ENCODE peak calls at places on chromosomes 5 and 9, in five cellular contexts. One of them, this sample, is unnamed.

GRCh38 chr9:16726718-16727451 is 143.6 kb downstream of the BNC2 start:
- DNase-seq in lower lobe of right lung: peak; percentile 79
- DNase-seq in upper lobe of right lung: peak; percentile 86
- DNase-seq in GM06990: peak; percentile 8
- DNase-seq in CD8-positive, alpha-beta memory T cell: no peak
- DNase-seq in this sample: peak; percentile 64

GRCh38 chr5:57900356-57900944 is 417.8 kb upstream of the ACTBL2 start:
- DNase-seq in lower lobe of right lung: no peak
- DNase-seq in upper lobe of right lung: no peak
- DNase-seq in GM06990: no peak
- DNase-seq in CD8-positive, alpha-beta memory T cell: no peak
- DNase-seq in this sample: no peak

GRCh38 chr5:101942321-101942882 is 353.7 kb downstream of the SLCO4C1 start:
- DNase-seq in lower lobe of right lung: no peak
- DNase-seq in upper lobe of right lung: no peak
- DNase-seq in GM06990: peak; percentile 2
- DNase-seq in CD8-positive, alpha-beta memory T cell: no peak
- DNase-seq in this sample: peak; percentile 17

GRCh38 chr5:22372376-22372775 is 480.8 kb downstream of the CDH12 start:
- DNase-seq in lower lobe of right lung: no peak
- DNase-seq in upper lobe of right lung: no peak
- DNase-seq in GM06990: no peak
- DNase-seq in CD8-positive, alpha-beta memory T cell: no peak
- DNase-seq in this sample: no peak

GRCh38 chr9:91810286-91810905 is 139.6 kb downstream of the ROR2 start:
- DNase-seq in lower lobe of right lung: no peak
- DNase-seq in upper lobe of right lung: no peak
- DNase-seq in GM06990: no peak
- DNase-seq in CD8-positive, alpha-beta memory T cell: no peak
- DNase-seq in this sample: peak; percentile 48

GRCh38 chr9:4299006-4299795 is 667 bp downstream of the GLIS3 start:
- DNase-seq in lower lobe of right lung: peak; percentile 66
- DNase-seq in upper lobe of right lung: peak; percentile 78
- DNase-seq in GM06990: peak; percentile 15
- DNase-seq in CD8-positive, alpha-beta memory T cell: peak; percentile 51
- DNase-seq in this sample: peak; percentile 8

GRCh38 chr9:38246833-38247232 is 145.7 kb upstream of the ALDH1B1 start:
- DNase-seq in lower lobe of right lung: no peak
- DNase-seq in upper lobe of right lung: no peak
- DNase-seq in GM06990: no peak
- DNase-seq in CD8-positive, alpha-beta memory T cell: no peak
- DNase-seq in this sample: no peak

GRCh38 chr5:37355161-37355560 is 15.7 kb downstream of the NUP155 start:
- DNase-seq in lower lobe of right lung: no peak
- DNase-seq in upper lobe of right lung: no peak
- DNase-seq in GM06990: no peak
- DNase-seq in CD8-positive, alpha-beta memory T cell: no peak
- DNase-seq in this sample: no peak

GRCh38 chr9:127123239-127123935 is 952 bp upstream of the ANGPTL2 start:
- DNase-seq in lower lobe of right lung: no peak
- DNase-seq in upper lobe of right lung: no peak
- DNase-seq in GM06990: no peak
- DNase-seq in CD8-positive, alpha-beta memory T cell: no peak
- DNase-seq in this sample: peak; percentile 74

GRCh38 chr9:130073373-130073772 is 19.7 kb downstream of the GPR107 start:
- DNase-seq in lower lobe of right lung: no peak
- DNase-seq in upper lobe of right lung: no peak
- DNase-seq in GM06990: no peak
- DNase-seq in CD8-positive, alpha-beta memory T cell: no peak
- DNase-seq in this sample: no peak

GRCh38 chr5:95959964-95960801 is 1.5 kb downstream of the ELL2 start:
- DNase-seq in lower lobe of right lung: no peak
- DNase-seq in upper lobe of right lung: peak; percentile 66
- DNase-seq in GM06990: no peak
- DNase-seq in CD8-positive, alpha-beta memory T cell: no peak
- DNase-seq in this sample: peak; percentile 12

GRCh38 chr9:36632892-36633291 is 60.2 kb downstream of the MELK start:
- DNase-seq in lower lobe of right lung: no peak
- DNase-seq in upper lobe of right lung: no peak
- DNase-seq in GM06990: no peak
- DNase-seq in CD8-positive, alpha-beta memory T cell: no peak
- DNase-seq in this sample: no peak

GRCh38 chr9:74117731-74118130 is 379.4 kb upstream of the RORB start:
- DNase-seq in lower lobe of right lung: no peak
- DNase-seq in upper lobe of right lung: no peak
- DNase-seq in GM06990: no peak
- DNase-seq in CD8-positive, alpha-beta memory T cell: no peak
- DNase-seq in this sample: no peak

GRCh38 chr9:137277329-137278041 is at the start of gene TOR4A:
- DNase-seq in lower lobe of right lung: peak; percentile 95
- DNase-seq in upper lobe of right lung: peak; percentile 96
- DNase-seq in GM06990: peak; percentile 85
- DNase-seq in CD8-positive, alpha-beta memory T cell: no peak
- DNase-seq in this sample: peak; percentile 91

GRCh38 chr5:14223372-14223771 is 80.2 kb downstream of the TRIO start:
- DNase-seq in lower lobe of right lung: no peak
- DNase-seq in upper lobe of right lung: no peak
- DNase-seq in GM06990: no peak
- DNase-seq in CD8-positive, alpha-beta memory T cell: no peak
- DNase-seq in this sample: peak; percentile 71

GRCh38 chr9:133973111-133973790 is 18.9 kb downstream of the VAV2 start:
- DNase-seq in lower lobe of right lung: peak; percentile 25
- DNase-seq in upper lobe of right lung: peak; percentile 42
- DNase-seq in GM06990: no peak
- DNase-seq in CD8-positive, alpha-beta memory T cell: no peak
- DNase-seq in this sample: no peak

GRCh38 chr9:133972041-133972970 is 19.8 kb downstream of the VAV2 start:
- DNase-seq in lower lobe of right lung: peak; percentile 34
- DNase-seq in upper lobe of right lung: peak; percentile 61
- DNase-seq in GM06990: no peak
- DNase-seq in CD8-positive, alpha-beta memory T cell: no peak
- DNase-seq in this sample: no peak

GRCh38 chr9:133970581-133970900 is 21.6 kb downstream of the VAV2 start:
- DNase-seq in lower lobe of right lung: peak; percentile 28
- DNase-seq in upper lobe of right lung: no peak
- DNase-seq in GM06990: no peak
- DNase-seq in CD8-positive, alpha-beta memory T cell: no peak
- DNase-seq in this sample: no peak

GRCh38 chr9:133969681-133970580 is 22.2 kb downstream of the VAV2 start:
- DNase-seq in lower lobe of right lung: peak; percentile 42
- DNase-seq in upper lobe of right lung: peak; percentile 61
- DNase-seq in GM06990: no peak
- DNase-seq in CD8-positive, alpha-beta memory T cell: no peak
- DNase-seq in this sample: no peak

GRCh38 chr9:133971121-133971951 is 20.8 kb downstream of the VAV2 start:
- DNase-seq in lower lobe of right lung: peak; percentile 33
- DNase-seq in upper lobe of right lung: peak; percentile 51
- DNase-seq in GM06990: no peak
- DNase-seq in CD8-positive, alpha-beta memory T cell: no peak
- DNase-seq in this sample: no peak
- H3K4me3 ChIP-seq in lower lobe of right lung: no peak overlapping the region
- H3K4me3 ChIP-seq in upper lobe of right lung: no peak overlapping the region
- H3K4me3 ChIP-seq in GM06990: no peak overlapping the region
- H3K4me3 ChIP-seq in CD8-positive, alpha-beta memory T cell: no peak overlapping the region
- H3K4me3 ChIP-seq in this sample: no peak overlapping the region

GRCh38 chr5:135629164-135629563 is 50.4 kb upstream of the CXCL14 start:
- DNase-seq in lower lobe of right lung: no peak
- DNase-seq in upper lobe of right lung: no peak
- DNase-seq in GM06990: no peak
- DNase-seq in CD8-positive, alpha-beta memory T cell: no peak
- DNase-seq in this sample: no peak

GRCh38 chr5:135625486-135625885 is 46.7 kb upstream of the CXCL14 start:
- DNase-seq in lower lobe of right lung: no peak
- DNase-seq in upper lobe of right lung: no peak
- DNase-seq in GM06990: no peak
- DNase-seq in CD8-positive, alpha-beta memory T cell: no peak
- DNase-seq in this sample: no peak

GRCh38 chr5:135625061-135625460 is 46.3 kb upstream of the CXCL14 start:
- DNase-seq in lower lobe of right lung: no peak
- DNase-seq in upper lobe of right lung: no peak
- DNase-seq in GM06990: no peak
- DNase-seq in CD8-positive, alpha-beta memory T cell: no peak
- DNase-seq in this sample: no peak

GRCh38 chr5:135625961-135626360 is 47.2 kb upstream of the CXCL14 start:
- DNase-seq in lower lobe of right lung: no peak
- DNase-seq in upper lobe of right lung: no peak
- DNase-seq in GM06990: no peak
- DNase-seq in CD8-positive, alpha-beta memory T cell: no peak
- DNase-seq in this sample: no peak

DNA sequence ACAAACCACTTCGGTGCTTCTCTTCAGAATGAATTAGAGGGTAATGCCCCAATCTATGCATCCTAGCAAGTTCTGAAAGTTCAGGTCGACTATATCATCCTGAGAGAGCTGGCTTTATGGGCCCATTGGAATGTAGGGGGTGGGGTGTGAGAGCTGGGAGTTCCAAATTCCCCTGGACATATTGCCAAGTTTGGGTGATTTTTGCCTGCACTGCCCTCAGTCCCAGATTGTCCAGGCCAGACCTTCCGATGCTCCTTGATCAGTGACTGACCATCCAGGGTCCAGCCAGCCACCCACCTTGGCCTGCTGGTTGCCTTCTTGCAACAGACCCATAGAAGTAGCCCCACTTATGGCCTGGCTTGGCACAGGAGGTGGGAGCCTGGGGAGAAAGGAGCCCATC is 47.8 kb upstream of the CXCL14 start:
- DNase-seq in lower lobe of right lung: no peak
- DNase-seq in upper lobe of right lung: no peak
- DNase-seq in GM06990: no peak
- DNase-seq in CD8-positive, alpha-beta memory T cell: no peak
- DNase-seq in this sample: no peak
- H3K36me3 ChIP-seq in lower lobe of right lung: no peaks in the 10 kb centered on the region
- H3K36me3 ChIP-seq in upper lobe of right lung: no peaks in the 10 kb centered on the region
- H3K36me3 ChIP-seq in GM06990: no peaks in the 10 kb centered on the region
- H3K36me3 ChIP-seq in CD8-positive, alpha-beta memory T cell: no peaks in the 10 kb centered on the region
- H3K36me3 ChIP-seq in this sample: no peaks in the 10 kb centered on the region

GRCh38 chr5:180138976-180139730 is 67.6 kb upstream of the RNF130 start:
- DNase-seq in lower lobe of right lung: no peak
- DNase-seq in upper lobe of right lung: no peak
- DNase-seq in GM06990: no peak
- DNase-seq in CD8-positive, alpha-beta memory T cell: no peak
- DNase-seq in this sample: no peak

GRCh38 chr5:180139731-180140626 is 68.4 kb upstream of the RNF130 start:
- DNase-seq in lower lobe of right lung: peak; percentile 42
- DNase-seq in upper lobe of right lung: no peak
- DNase-seq in GM06990: no peak
- DNase-seq in CD8-positive, alpha-beta memory T cell: no peak
- DNase-seq in this sample: no peak

GRCh38 chr5:180137401-180138213 is 66.0 kb upstream of the RNF130 start:
- DNase-seq in lower lobe of right lung: peak; percentile 31
- DNase-seq in upper lobe of right lung: no peak
- DNase-seq in GM06990: no peak
- DNase-seq in CD8-positive, alpha-beta memory T cell: no peak
- DNase-seq in this sample: no peak

GRCh38 chr5:180136661-180137381 is 65.3 kb upstream of the RNF130 start:
- DNase-seq in lower lobe of right lung: peak; percentile 34
- DNase-seq in upper lobe of right lung: no peak
- DNase-seq in GM06990: no peak
- DNase-seq in CD8-positive, alpha-beta memory T cell: no peak
- DNase-seq in this sample: no peak

DNA sequence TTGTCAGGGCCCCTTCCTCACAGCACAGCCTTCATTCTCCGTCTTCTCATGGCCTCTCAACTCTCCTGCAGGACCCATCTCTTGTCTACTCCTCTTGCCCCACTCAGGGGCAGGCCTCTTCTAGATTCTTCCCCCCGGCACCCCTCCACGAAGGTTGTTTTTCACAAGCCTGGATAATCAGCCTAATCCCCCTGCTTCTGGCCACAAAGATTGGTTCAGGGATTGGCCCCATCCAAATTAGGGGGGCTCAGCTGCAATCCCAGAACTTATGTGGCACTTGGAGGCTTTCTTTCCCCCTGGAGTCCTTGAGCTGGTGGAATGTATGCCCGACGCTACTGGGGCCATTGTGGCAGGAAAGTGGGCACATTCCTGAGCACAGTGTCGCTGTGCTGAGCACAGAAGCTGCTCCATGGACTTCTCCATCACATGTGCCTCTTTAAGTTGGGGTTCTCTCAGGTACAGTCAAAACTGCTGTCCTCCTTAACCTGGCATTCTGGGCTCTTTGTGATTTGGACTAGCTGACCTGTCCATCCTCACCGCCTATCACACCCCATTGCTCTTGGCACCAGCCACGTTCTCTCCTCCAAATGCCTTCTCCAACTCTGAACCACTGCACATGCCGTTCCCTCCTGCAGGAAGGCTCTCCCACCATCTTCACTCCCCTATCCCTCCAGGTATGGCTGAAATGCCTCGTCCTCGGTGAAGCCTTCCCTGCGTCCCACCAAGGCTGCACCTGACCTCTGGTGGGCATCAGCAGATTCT is 66.8 kb upstream of the RNF130 start:
- DNase-seq in lower lobe of right lung: no peak
- DNase-seq in upper lobe of right lung: no peak
- DNase-seq in GM06990: no peak
- DNase-seq in CD8-positive, alpha-beta memory T cell: no peak
- DNase-seq in this sample: no peak
- H3K27me3 ChIP-seq in lower lobe of right lung: peaks cover 9% of the 10 kb centered on the region
- H3K27me3 ChIP-seq in upper lobe of right lung: peaks cover 9% of the 10 kb centered on the region
- H3K27me3 ChIP-seq in GM06990: no peaks in the 10 kb centered on the region
- H3K27me3 ChIP-seq in CD8-positive, alpha-beta memory T cell: no peaks in the 10 kb centered on the region
- H3K27me3 ChIP-seq in this sample: no peaks in the 10 kb centered on the region

GRCh38 chr5:138631204-138631928 is 56.2 kb upstream of the HSPA9 start:
- DNase-seq in lower lobe of right lung: no peak
- DNase-seq in upper lobe of right lung: no peak
- DNase-seq in GM06990: no peak
- DNase-seq in CD8-positive, alpha-beta memory T cell: no peak
- DNase-seq in this sample: no peak

GRCh38 chr5:138635268-138635667 is 60.1 kb upstream of the HSPA9 start:
- DNase-seq in lower lobe of right lung: no peak
- DNase-seq in upper lobe of right lung: no peak
- DNase-seq in GM06990: no peak
- DNase-seq in CD8-positive, alpha-beta memory T cell: no peak
- DNase-seq in this sample: no peak

GRCh38 chr5:138635708-138636107 is 60.5 kb upstream of the HSPA9 start:
- DNase-seq in lower lobe of right lung: no peak
- DNase-seq in upper lobe of right lung: no peak
- DNase-seq in GM06990: no peak
- DNase-seq in CD8-positive, alpha-beta memory T cell: no peak
- DNase-seq in this sample: no peak

GRCh38 chr5:138636401-138636944 is 61.3 kb upstream of the HSPA9 start:
- DNase-seq in lower lobe of right lung: no peak
- DNase-seq in upper lobe of right lung: no peak
- DNase-seq in GM06990: no peak
- DNase-seq in CD8-positive, alpha-beta memory T cell: no peak
- DNase-seq in this sample: no peak

DNA sequence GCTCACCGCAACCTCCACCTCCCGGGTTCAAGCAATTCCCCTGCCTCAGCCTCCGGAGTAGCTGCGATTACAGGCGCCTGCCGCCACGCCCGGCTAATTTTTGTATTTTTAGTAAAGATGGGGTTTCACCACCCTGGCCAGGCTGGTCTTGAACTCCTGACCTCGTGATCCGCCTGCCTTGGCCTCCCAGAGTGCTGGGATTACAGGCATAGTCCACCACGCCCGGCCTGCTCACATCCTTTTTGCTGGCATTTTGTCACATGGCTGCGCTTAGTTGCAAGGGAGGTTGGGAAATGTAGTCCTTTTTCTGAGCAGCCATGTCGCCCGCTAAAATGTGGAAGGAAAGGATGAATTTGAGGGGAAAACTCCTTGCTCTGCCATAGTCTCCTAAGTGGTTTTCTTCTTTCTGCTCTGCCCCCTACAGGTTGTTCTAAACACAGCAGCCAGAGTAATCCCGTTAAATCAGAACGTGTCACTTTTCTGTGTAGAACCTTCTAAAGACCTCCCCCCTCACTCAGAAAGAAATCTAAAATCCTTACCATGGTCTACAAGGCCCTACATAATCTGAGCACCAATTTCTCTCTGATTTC is 57.8 kb upstream of the HSPA9 start:
- DNase-seq in lower lobe of right lung: peak; percentile 73
- DNase-seq in upper lobe of right lung: peak; percentile 73
- DNase-seq in GM06990: no peak
- DNase-seq in CD8-positive, alpha-beta memory T cell: no peak
- DNase-seq in this sample: peak; percentile 64
- H3K4me3 ChIP-seq in lower lobe of right lung: no peak overlapping the region
- H3K4me3 ChIP-seq in upper lobe of right lung: no peak overlapping the region
- H3K4me3 ChIP-seq in GM06990: no peak overlapping the region
- H3K4me3 ChIP-seq in CD8-positive, alpha-beta memory T cell: no peak overlapping the region
- H3K4me3 ChIP-seq in this sample: no peak overlapping the region